ENCODE peak calls at places on chromosomes 2 and 18, in four cellular contexts. W, G, H and D are unnamed samples.

GRCh38 chr18:41814651-41815050 is 140.4 kb upstream of the PIK3C3 start:
- DNase-seq in W (no peak), H (no peak), G (peak), D (peak)

GRCh38 chr2:8805278-8806045 is 32.0 kb downstream of the KIDINS220 start:
- DNase-seq in G (no peak), H (no peak), W (no peak), D (no peak)

GRCh38 chr2:157830696-157831570 is 45.2 kb downstream of the ACVR1 start:
- DNase-seq in G (peak), W (peak), H (no peak), D (peak)

GRCh38 chr2:43224131-43224570 is 2.3 kb downstream of the ZFP36L2 start:
- DNase-seq in G (peak), W (peak), H (peak), D (peak)

GRCh38 chr2:181123798-181124217 is 143.4 kb downstream of the UBE2E3 start:
- DNase-seq in G (peak), W (peak), H (no peak), D (peak)

GRCh38 chr2:42961948-42962347 is 169.6 kb upstream of the HAAO start:
- DNase-seq in W (no peak), G (no peak), H (no peak), D (no peak)

GRCh38 chr2:102052367-102052764 is 60.6 kb downstream of the IL1R2 start:
- DNase-seq in H (no peak), G (no peak), W (no peak), D (no peak)

GRCh38 chr2:85310330-85310729 is 17.5 kb downstream of the TGOLN2 start:
- DNase-seq in G (no peak), H (no peak), W (no peak), D (no peak)

GRCh38 chr18:48546411-48546810 is 7.6 kb downstream of the CTIF start:
- DNase-seq in H (no peak), W (peak), G (peak), D (peak)

GRCh38 chr2:146481629-146482028 is 1363.2 kb upstream of the ACVR2A start:
- DNase-seq in W (peak), G (peak), H (no peak), D (peak)

GRCh38 chr18:6752200-6752873 is 22.8 kb downstream of the ARHGAP28 start:
- DNase-seq in W (no peak), G (peak), H (no peak), D (peak)

GRCh38 chr18:60350975-60351374 is 21.6 kb downstream of the MC4R start:
- DNase-seq in H (no peak), G (no peak), W (peak), D (peak)

GRCh38 chr2:69685321-69686048 is 41.9 kb upstream of the AAK1 start:
- DNase-seq in H (no peak), G (no peak), W (no peak), D (peak)

GRCh38 chr18:31245820-31246219 is 72.1 kb upstream of the DSG1 start:
- DNase-seq in G (peak), H (no peak), W (peak), D (peak)

GRCh38 chr2:2826209-2826551 is 495.1 kb upstream of the MYT1L start:
- DNase-seq in H (no peak), G (no peak), W (no peak), D (no peak)

GRCh38 chr2:71129891-71130324 is at the start of gene MCEE:
- DNase-seq in W (peak), H (peak), G (peak), D (peak)

GRCh38 chr2:44897406-44897805 is 44.1 kb upstream of the SIX3 start:
- DNase-seq in H (no peak), W (peak), G (no peak), D (no peak)

GRCh38 chr2:157441072-157441454 is 2.8 kb downstream of the CYTIP start:
- DNase-seq in H (no peak), G (no peak), W (peak), D (peak)

GRCh38 chr2:176098366-176099158 is 1.0 kb upstream of the HOXD12 start:
- DNase-seq in W (no peak), H (no peak), G (no peak), D (no peak)

GRCh38 chr2:73113634-73113958 is 848 bp upstream of the RAB11FIP5 start:
- DNase-seq in W (no peak), G (no peak), H (no peak), D (no peak)

GRCh38 chr2:222637072-222637471 is 18.8 kb downstream of the FARSB start:
- DNase-seq in H (no peak), G (no peak), W (no peak), D (no peak)

GRCh38 chr2:150046211-150046610 is 441.3 kb downstream of the RND3 start:
- DNase-seq in G (peak), W (peak), H (no peak), D (peak)

GRCh38 chr2:234919711-234920110 is 32.1 kb upstream of the SH3BP4 start:
- DNase-seq in H (no peak), W (no peak), G (peak), D (peak)

GRCh38 chr2:119408221-119408619 is 23.4 kb upstream of the TMEM37 start:
- DNase-seq in G (no peak), W (no peak), H (no peak), D (no peak)

GRCh38 chr2:20141056-20141762 is 83.7 kb downstream of the SDC1 start:
- DNase-seq in H (no peak), G (peak), W (peak), D (peak)

GRCh38 chr2:172701250-172701649 is 34.4 kb upstream of the RAPGEF4 start:
- DNase-seq in H (no peak), G (peak), W (peak), D (peak)

GRCh38 chr18:9389706-9390105 is 55.1 kb downstream of the TWSG1 start:
- DNase-seq in W (no peak), H (no peak), G (no peak), D (no peak)